ENCODE peak calls at places on chromosomes 5 and 9, in nine cellular contexts. N, K, B, L, U, O, A, P and X are unnamed samples.

GRCh38 chr5:103148213-103148612 is 28.1 kb downstream of the PPIP5K2 start:
- DNase-seq in P (no peak), K (no peak), L (no peak), O (no peak), N (no peak), B (no peak), U (no peak), A (no peak), X (no peak)

GRCh38 chr5:163888366-163888765 is 382.9 kb downstream of the MAT2B start:
- DNase-seq in U (no peak), A (no peak), K (no peak), O (no peak), N (no peak), L (no peak), P (no peak), B (no peak), X (no peak)

GRCh38 chr9:20624201-20625002 is 2.1 kb upstream of the MLLT3 start:
- DNase-seq in U (peak), K (peak), P (peak), B (peak), L (peak), A (peak), N (no peak), O (peak), X (peak)

GRCh38 chr5:173853370-173854131 is 34.6 kb upstream of the CPEB4 start:
- DNase-seq in B (no peak), N (peak), K (no peak), P (no peak), O (no peak), U (no peak), L (no peak), A (no peak), X (no peak)

GRCh38 chr5:128304121-128304520 is 220.6 kb downstream of the SLC12A2 start:
- DNase-seq in U (no peak), A (no peak), O (no peak), B (no peak), L (peak), P (no peak), N (no peak), K (no peak), X (no peak)

GRCh38 chr9:36029765-36030528 is 6.8 kb upstream of the RECK start:
- DNase-seq in B (no peak), O (no peak), P (no peak), L (peak), U (no peak), N (no peak), A (no peak), K (no peak), X (no peak)

GRCh38 chr5:32526815-32527214 is 58.5 kb upstream of the SUB1 start:
- DNase-seq in P (no peak), B (no peak), N (no peak), O (no peak), A (no peak), U (no peak), K (no peak), L (no peak), X (no peak)

GRCh38 chr9:15416880-15417279 is 5.8 kb upstream of the SNAPC3 start:
- DNase-seq in O (no peak), A (peak), U (no peak), P (no peak), L (peak), B (no peak), N (peak), K (peak), X (no peak)

GRCh38 chr9:105047652-105048031 is 119.7 kb upstream of the ABCA1 start:
- DNase-seq in N (no peak), A (no peak), K (no peak), B (no peak), P (no peak), L (peak), U (no peak), O (no peak), X (no peak)

GRCh38 chr9:122403381-122404002 is 32.7 kb downstream of the PTGS1 start:
- DNase-seq in U (no peak), L (no peak), P (no peak), K (no peak), O (no peak), B (no peak), N (no peak), A (no peak), X (no peak)

GRCh38 chr5:139904566-139905400 is 109.2 kb downstream of the PSD2 start:
- DNase-seq in B (no peak), U (peak), P (no peak), L (no peak), N (no peak), A (peak), K (no peak), O (peak), X (no peak)

GRCh38 chr5:150258126-150258525 is 31.4 kb downstream of the CAMK2A start:
- DNase-seq in U (no peak), L (no peak), O (peak), N (no peak), A (peak), B (no peak), K (no peak), P (no peak), X (no peak)

GRCh38 chr5:67875637-67876036 is 339.9 kb upstream of the PIK3R1 start:
- DNase-seq in N (no peak), O (no peak), B (no peak), K (no peak), A (no peak), U (no peak), P (no peak), L (no peak), X (no peak)

GRCh38 chr5:173572431-173573125 is 43.9 kb downstream of the BOD1 start:
- DNase-seq in P (no peak), L (no peak), N (no peak), B (no peak), U (peak), A (no peak), O (no peak), K (no peak), X (no peak)

GRCh38 chr5:92749943-92750342 is 831.1 kb downstream of the NR2F1-AS1 start:
- DNase-seq in P (no peak), L (peak), A (peak), N (no peak), U (no peak), K (no peak), O (peak), B (no peak), X (no peak)

GRCh38 chr5:169213479-169213878 is 87.5 kb downstream of the SLIT3 start:
- DNase-seq in O (no peak), N (no peak), U (no peak), A (no peak), K (no peak), B (no peak), L (peak), P (no peak), X (no peak)

GRCh38 chr5:172443441-172444109 is 10.8 kb downstream of the SH3PXD2B start:
- DNase-seq in B (no peak), L (peak), N (peak), O (no peak), K (peak), U (peak), P (peak), A (no peak), X (peak)

GRCh38 chr9:79798450-79798849 is 226.7 kb downstream of the TLE4 start:
- DNase-seq in L (no peak), U (no peak), P (no peak), A (no peak), N (no peak), O (no peak), K (no peak), B (no peak), X (no peak)

GRCh38 chr9:116073826-116074225 is 79.8 kb upstream of the PAPPA start:
- DNase-seq in N (no peak), K (no peak), B (no peak), P (no peak), O (no peak), A (no peak), L (peak), U (no peak), X (no peak)

GRCh38 chr9:133825555-133826198 is 87.5 kb upstream of the SARDH start:
- DNase-seq in A (no peak), U (no peak), L (no peak), K (no peak), B (no peak), O (no peak), N (no peak), P (no peak), X (no peak)

GRCh38 chr9:38423939-38424843 is at the start of gene IGFBPL1:
- DNase-seq in U (no peak), A (peak), N (no peak), O (peak), B (no peak), L (peak), K (no peak), P (no peak), X (no peak)

GRCh38 chr5:177557041-177557647 is 2.8 kb upstream of the FAM193B start:
- DNase-seq in K (no peak), L (no peak), O (no peak), B (no peak), P (no peak), A (no peak), U (no peak), N (peak), X (no peak)

GRCh38 chr9:34579819-34580185 is 9.7 kb downstream of the CNTFR start:
- DNase-seq in B (no peak), A (no peak), P (no peak), N (no peak), O (no peak), K (no peak), U (no peak), L (no peak), X (no peak)
- H3K27ac ChIP-seq in B (no peak), A (peak), P (no peak), N (no peak), O (peak), K (no peak), U (no peak), L (no peak), X (no peak)

DNA sequence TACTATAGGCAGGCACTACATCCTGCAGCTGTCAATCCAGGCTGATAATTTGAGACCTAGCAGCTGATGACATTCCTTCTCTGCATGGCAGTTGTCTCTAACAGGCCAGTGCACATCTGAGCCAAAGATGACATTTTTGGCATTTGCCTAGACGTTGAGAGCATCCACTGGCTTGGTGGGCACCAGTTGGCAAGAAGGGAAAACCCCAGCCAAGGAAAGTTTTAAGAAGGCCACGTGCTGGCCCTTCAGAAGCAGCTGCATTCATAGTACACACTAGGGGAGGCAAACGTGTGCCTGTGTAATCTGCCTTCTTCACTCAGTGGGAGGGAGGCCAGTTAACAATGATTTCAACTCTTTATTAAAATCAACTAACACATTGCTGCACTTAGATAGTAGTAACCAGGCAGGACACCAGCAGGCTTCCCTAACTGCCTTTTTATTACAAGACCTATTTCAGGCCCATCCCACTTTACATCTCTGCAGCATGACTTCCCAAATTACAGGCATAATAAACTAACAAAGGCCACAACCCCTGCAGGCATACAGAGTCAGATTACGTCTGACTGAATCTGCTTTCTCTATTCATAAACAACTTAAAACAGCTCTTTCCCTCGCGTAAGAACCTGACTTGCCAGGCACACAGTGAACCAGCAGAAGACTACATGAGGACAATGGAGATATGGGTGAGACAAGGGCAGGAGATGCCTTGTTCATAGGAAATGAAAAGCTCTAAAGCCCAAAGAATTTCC is 576.3 kb downstream of the PDE4D start:
- DNase-seq in O (no peak), K (no peak), A (peak), L (peak), B (no peak), P (no peak), U (peak), N (no peak), X (no peak)
- H3K27ac ChIP-seq in O (no peak), K (peak), A (no peak), L (no peak), B (no peak), P (no peak), U (peak), N (no peak), X (no peak)

GRCh38 chr5:141656396-141656795 is 5.2 kb upstream of the FCHSD1 start:
- DNase-seq in U (no peak), O (no peak), L (no peak), A (no peak), P (no peak), B (no peak), K (no peak), N (no peak), X (no peak)
- H3K27ac ChIP-seq in U (no peak), O (no peak), L (no peak), A (no peak), P (no peak), B (no peak), K (no peak), N (no peak), X (no peak)

DNA sequence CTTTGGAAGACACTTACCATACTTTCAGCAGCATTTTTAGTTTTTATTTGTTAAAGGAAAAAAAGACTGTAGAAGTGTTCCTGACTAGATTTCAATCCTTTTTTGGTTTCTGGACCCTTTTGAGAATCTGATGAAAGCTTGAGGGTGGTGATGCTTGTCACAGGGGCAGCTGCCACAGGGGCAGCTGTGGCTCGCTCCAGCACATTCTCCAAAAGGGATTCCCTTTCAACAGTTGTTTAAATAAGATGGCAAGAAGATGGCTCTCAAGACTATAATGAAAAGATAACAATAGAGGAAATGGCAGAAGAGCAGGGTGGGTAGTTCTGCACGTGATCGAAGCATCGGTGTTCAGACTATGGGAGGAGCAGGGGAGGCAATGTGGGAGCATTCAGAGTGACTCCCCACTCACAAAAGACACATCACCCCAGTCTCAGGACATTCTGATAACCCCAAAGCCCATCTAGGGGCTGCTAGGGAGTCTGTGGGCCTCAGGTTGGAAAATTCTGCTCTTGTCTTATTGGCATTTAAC is 46.5 kb upstream of the TNFAIP8 start:
- DNase-seq in O (no peak), B (no peak), L (no peak), K (no peak), U (no peak), P (no peak), N (no peak), A (no peak), X (no peak)
- H3K27ac ChIP-seq in O (no peak), B (no peak), L (no peak), K (peak), U (no peak), P (no peak), N (peak), A (no peak), X (no peak)

GRCh38 chr9:33102551-33103210 is 26.2 kb upstream of the SMU1 start:
- DNase-seq in U (no peak), P (no peak), K (no peak), N (no peak), A (no peak), O (no peak), B (no peak), L (no peak), X (no peak)
- H3K27ac ChIP-seq in U (no peak), P (no peak), K (no peak), N (no peak), A (no peak), O (no peak), B (no peak), L (no peak), X (no peak)

GRCh38 chr5:43769576-43770352 is 166.8 kb downstream of the NNT start:
- DNase-seq in P (no peak), U (peak), B (no peak), A (no peak), L (peak), N (no peak), O (no peak), K (no peak), X (no peak)
- H3K27ac ChIP-seq in P (peak), U (peak), B (no peak), A (no peak), L (no peak), N (no peak), O (no peak), K (peak), X (no peak)

GRCh38 chr9:101478906-101479305 is 43.3 kb upstream of the ALDOB start:
- DNase-seq in K (no peak), U (no peak), B (no peak), A (no peak), L (no peak), P (no peak), O (no peak), N (no peak), X (no peak)

GRCh38 chr9:101477736-101478135 is 42.2 kb upstream of the ALDOB start:
- DNase-seq in N (no peak), A (no peak), L (peak), P (no peak), B (no peak), O (no peak), K (no peak), U (no peak), X (no peak)

GRCh38 chr9:101478444-101478843 is 42.9 kb upstream of the ALDOB start:
- DNase-seq in A (no peak), K (no peak), N (no peak), P (no peak), O (no peak), L (no peak), U (no peak), B (no peak), X (no peak)

GRCh38 chr9:101476576-101477208 is 41.1 kb upstream of the ALDOB start:
- DNase-seq in A (no peak), L (no peak), O (no peak), P (no peak), B (no peak), U (peak), K (no peak), N (no peak), X (no peak)

DNA sequence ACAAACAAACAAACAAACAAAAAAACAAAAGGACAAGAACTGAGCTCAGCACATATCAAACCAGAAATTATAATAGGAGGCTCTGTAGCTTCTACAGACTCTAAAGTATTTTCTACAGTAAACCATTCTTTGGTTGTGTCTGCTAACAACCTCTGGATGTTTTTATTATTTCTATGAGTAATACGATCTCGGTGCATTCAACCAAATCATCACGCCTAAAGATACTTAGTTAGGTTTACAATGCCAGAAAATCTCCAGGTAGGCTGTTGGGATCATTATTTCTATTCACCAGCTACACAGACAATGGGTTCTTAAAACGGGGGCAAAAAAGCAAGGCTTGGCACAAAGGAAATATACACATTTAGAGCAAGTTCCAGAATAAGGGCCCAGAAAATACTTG is 41.6 kb upstream of the ALDOB start:
- DNase-seq in L (peak), O (no peak), B (no peak), A (no peak), U (no peak), P (no peak), N (no peak), K (no peak), X (no peak)
- H3K27ac ChIP-seq in L (no peak), O (no peak), B (no peak), A (no peak), U (no peak), P (no peak), N (no peak), K (no peak), X (no peak)

GRCh38 chr5:40430112-40430725 is 249.5 kb upstream of the PTGER4 start:
- DNase-seq in P (no peak), B (no peak), U (no peak), N (no peak), O (no peak), K (no peak), A (no peak), L (no peak), X (no peak)

GRCh38 chr5:40428129-40428528 is 251.6 kb upstream of the PTGER4 start:
- DNase-seq in L (peak), O (no peak), A (no peak), K (no peak), U (no peak), B (no peak), N (no peak), P (no peak), X (no peak)

GRCh38 chr5:40428815-40429214 is 250.9 kb upstream of the PTGER4 start:
- DNase-seq in N (no peak), O (no peak), K (no peak), U (no peak), L (no peak), A (no peak), B (no peak), P (no peak), X (no peak)

GRCh38 chr5:40431734-40432133 is 248.0 kb upstream of the PTGER4 start:
- DNase-seq in L (no peak), P (no peak), B (no peak), K (no peak), N (no peak), O (no peak), U (no peak), A (no peak), X (no peak)

DNA sequence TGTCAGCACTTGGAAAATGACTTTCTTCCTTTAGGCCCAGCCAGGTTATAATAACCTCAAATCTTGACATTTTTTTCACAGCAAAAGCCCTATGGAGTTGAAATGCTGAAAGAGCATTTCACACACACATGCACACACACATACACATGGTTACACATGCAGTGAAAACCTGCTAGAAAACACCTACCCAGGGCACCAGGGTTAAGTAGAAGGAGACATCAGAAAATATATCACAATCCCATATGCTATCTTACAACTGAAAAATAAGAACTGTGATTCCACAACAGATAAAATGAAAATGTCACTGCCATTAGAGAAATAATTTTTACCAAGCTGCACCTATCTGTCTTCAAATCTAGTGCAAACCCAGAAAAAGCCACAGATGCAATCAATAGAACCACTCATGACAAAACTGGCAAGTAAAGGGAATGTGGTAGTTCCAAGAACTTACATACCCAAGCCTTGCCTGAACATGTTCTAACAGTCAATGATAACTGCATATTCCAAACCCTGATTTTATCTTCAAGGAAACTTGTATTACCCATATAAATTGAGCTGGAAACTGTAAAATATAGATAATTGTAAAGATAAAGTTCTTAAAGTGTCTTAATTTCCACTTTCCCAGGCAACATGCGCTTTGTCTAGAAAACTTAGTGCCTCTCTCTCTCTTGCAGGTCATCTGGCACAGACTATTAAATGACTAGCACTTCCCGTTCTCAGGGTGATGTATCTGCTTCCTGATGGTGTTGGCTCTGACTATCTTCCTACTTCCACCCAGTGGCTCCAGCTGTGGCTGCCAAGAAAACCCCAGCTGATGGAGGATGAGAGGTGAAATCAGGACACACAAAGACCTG is 250.2 kb upstream of the PTGER4 start:
- DNase-seq in A (no peak), P (no peak), O (no peak), K (no peak), N (no peak), B (no peak), L (peak), U (no peak), X (no peak)
- H3K27ac ChIP-seq in A (no peak), P (no peak), O (no peak), K (no peak), N (no peak), B (no peak), L (peak), U (no peak), X (no peak)

GRCh38 chr9:92978345-92978875 is 31.1 kb downstream of the FGD3 start:
- DNase-seq in N (no peak), U (no peak), O (no peak), L (no peak), P (no peak), B (no peak), K (no peak), A (no peak), X (no peak)
- H3K27ac ChIP-seq in N (no peak), U (no peak), O (no peak), L (no peak), P (no peak), B (no peak), K (no peak), A (no peak), X (no peak)